ENCODE peak calls at places on chromosomes 1 and 21, in eight cellular contexts. One of them, this sample, is unnamed.

GRCh38 chr1:10283318-10283984 is 73.1 kb downstream of the KIF1B start:
- DNase-seq in heart right ventricle: no peak
- DNase-seq in amniotic stem cell: no peak
- DNase-seq in activated T-cell treated with anti-CD3 and anti-CD28 coated beads for 1 hour: no peak
- DNase-seq in bronchial epithelial cell: no peak
- DNase-seq in hippocampal formation: no peak
- DNase-seq in NCI-H446 treated with DMSO at 0.1 percent for 48 hours: no peak
- DNase-seq in ELR: no peak
- DNase-seq in this sample: no peak

GRCh38 chr1:227428803-227429202 is 110.5 kb upstream of the CDC42BPA start:
- DNase-seq in NCI-H446 treated with DMSO at 0.1 percent for 48 hours: no peak
- DNase-seq in hippocampal formation: no peak
- DNase-seq in activated T-cell treated with anti-CD3 and anti-CD28 coated beads for 1 hour: no peak
- DNase-seq in ELR: peak
- DNase-seq in heart right ventricle: no peak
- DNase-seq in amniotic stem cell: no peak
- DNase-seq in bronchial epithelial cell: no peak
- DNase-seq in this sample: no peak

GRCh38 chr1:112298558-112298957 is 97.5 kb upstream of the CTTNBP2NL start:
- DNase-seq in NCI-H446 treated with DMSO at 0.1 percent for 48 hours: no peak
- DNase-seq in ELR: peak
- DNase-seq in hippocampal formation: peak
- DNase-seq in activated T-cell treated with anti-CD3 and anti-CD28 coated beads for 1 hour: no peak
- DNase-seq in heart right ventricle: no peak
- DNase-seq in amniotic stem cell: no peak
- DNase-seq in bronchial epithelial cell: peak
- DNase-seq in this sample: no peak

GRCh38 chr21:42309753-42310213 is 5.4 kb downstream of the TFF3 start:
- DNase-seq in activated T-cell treated with anti-CD3 and anti-CD28 coated beads for 1 hour: peak
- DNase-seq in hippocampal formation: no peak
- DNase-seq in bronchial epithelial cell: peak
- DNase-seq in amniotic stem cell: no peak
- DNase-seq in heart right ventricle: peak
- DNase-seq in ELR: peak
- DNase-seq in NCI-H446 treated with DMSO at 0.1 percent for 48 hours: no peak
- DNase-seq in this sample: peak

GRCh38 chr1:115063238-115063901 is 25.9 kb downstream of the TSPAN2 start:
- DNase-seq in activated T-cell treated with anti-CD3 and anti-CD28 coated beads for 1 hour: no peak
- DNase-seq in hippocampal formation: no peak
- DNase-seq in ELR: peak
- DNase-seq in amniotic stem cell: no peak
- DNase-seq in bronchial epithelial cell: peak
- DNase-seq in NCI-H446 treated with DMSO at 0.1 percent for 48 hours: no peak
- DNase-seq in heart right ventricle: no peak
- DNase-seq in this sample: no peak

GRCh38 chr1:200252526-200252925 is 157.3 kb downstream of the ZNF281 start:
- DNase-seq in ELR: no peak
- DNase-seq in NCI-H446 treated with DMSO at 0.1 percent for 48 hours: no peak
- DNase-seq in heart right ventricle: no peak
- DNase-seq in hippocampal formation: no peak
- DNase-seq in bronchial epithelial cell: no peak
- DNase-seq in amniotic stem cell: no peak
- DNase-seq in activated T-cell treated with anti-CD3 and anti-CD28 coated beads for 1 hour: no peak
- DNase-seq in this sample: no peak

GRCh38 chr21:25895565-25896205 is 160.9 kb downstream of the GABPA start:
- DNase-seq in heart right ventricle: no peak
- DNase-seq in hippocampal formation: peak
- DNase-seq in ELR: peak
- DNase-seq in activated T-cell treated with anti-CD3 and anti-CD28 coated beads for 1 hour: no peak
- DNase-seq in bronchial epithelial cell: peak
- DNase-seq in NCI-H446 treated with DMSO at 0.1 percent for 48 hours: peak
- DNase-seq in amniotic stem cell: peak
- DNase-seq in this sample: no peak

GRCh38 chr1:77513839-77514763 is 168.4 kb downstream of the ZZZ3 start:
- DNase-seq in activated T-cell treated with anti-CD3 and anti-CD28 coated beads for 1 hour: no peak
- DNase-seq in ELR: peak
- DNase-seq in amniotic stem cell: peak
- DNase-seq in hippocampal formation: peak
- DNase-seq in heart right ventricle: no peak
- DNase-seq in bronchial epithelial cell: no peak
- DNase-seq in NCI-H446 treated with DMSO at 0.1 percent for 48 hours: no peak
- DNase-seq in this sample: no peak

GRCh38 chr1:40404670-40405462 is 31.3 kb downstream of the SMAP2 start:
- DNase-seq in activated T-cell treated with anti-CD3 and anti-CD28 coated beads for 1 hour: peak
- DNase-seq in bronchial epithelial cell: peak
- DNase-seq in hippocampal formation: peak
- DNase-seq in amniotic stem cell: no peak
- DNase-seq in ELR: peak
- DNase-seq in heart right ventricle: no peak
- DNase-seq in NCI-H446 treated with DMSO at 0.1 percent for 48 hours: peak
- DNase-seq in this sample: peak

GRCh38 chr1:159436469-159436868 is 3.1 kb upstream of the OR10J1 start:
- DNase-seq in hippocampal formation: peak
- DNase-seq in heart right ventricle: no peak
- DNase-seq in NCI-H446 treated with DMSO at 0.1 percent for 48 hours: no peak
- DNase-seq in ELR: no peak
- DNase-seq in amniotic stem cell: no peak
- DNase-seq in bronchial epithelial cell: no peak
- DNase-seq in activated T-cell treated with anti-CD3 and anti-CD28 coated beads for 1 hour: no peak
- DNase-seq in this sample: no peak

GRCh38 chr21:34908424-34909055 is 140.6 kb downstream of the RUNX1 start:
- DNase-seq in NCI-H446 treated with DMSO at 0.1 percent for 48 hours: no peak
- DNase-seq in activated T-cell treated with anti-CD3 and anti-CD28 coated beads for 1 hour: no peak
- DNase-seq in hippocampal formation: no peak
- DNase-seq in bronchial epithelial cell: peak
- DNase-seq in ELR: no peak
- DNase-seq in amniotic stem cell: no peak
- DNase-seq in heart right ventricle: no peak
- DNase-seq in this sample: no peak

GRCh38 chr1:227316456-227316855 is 1.8 kb downstream of the CDC42BPA start:
- DNase-seq in amniotic stem cell: no peak
- DNase-seq in NCI-H446 treated with DMSO at 0.1 percent for 48 hours: no peak
- DNase-seq in ELR: no peak
- DNase-seq in heart right ventricle: no peak
- DNase-seq in hippocampal formation: no peak
- DNase-seq in bronchial epithelial cell: no peak
- DNase-seq in activated T-cell treated with anti-CD3 and anti-CD28 coated beads for 1 hour: no peak
- DNase-seq in this sample: no peak

GRCh38 chr21:33901421-33902288 is 13.9 kb downstream of the ATP5PO start:
- DNase-seq in activated T-cell treated with anti-CD3 and anti-CD28 coated beads for 1 hour: no peak
- DNase-seq in hippocampal formation: no peak
- DNase-seq in NCI-H446 treated with DMSO at 0.1 percent for 48 hours: peak
- DNase-seq in ELR: peak
- DNase-seq in bronchial epithelial cell: peak
- DNase-seq in heart right ventricle: no peak
- DNase-seq in amniotic stem cell: no peak
- DNase-seq in this sample: no peak

GRCh38 chr1:150981177-150981804 is 801 bp upstream of the ANXA9 start:
- DNase-seq in activated T-cell treated with anti-CD3 and anti-CD28 coated beads for 1 hour: no peak
- DNase-seq in heart right ventricle: no peak
- DNase-seq in hippocampal formation: no peak
- DNase-seq in ELR: peak
- DNase-seq in NCI-H446 treated with DMSO at 0.1 percent for 48 hours: no peak
- DNase-seq in bronchial epithelial cell: peak
- DNase-seq in amniotic stem cell: no peak
- DNase-seq in this sample: no peak

GRCh38 chr1:221431068-221431651 is 310.7 kb downstream of the DUSP10 start:
- DNase-seq in amniotic stem cell: no peak
- DNase-seq in hippocampal formation: no peak
- DNase-seq in activated T-cell treated with anti-CD3 and anti-CD28 coated beads for 1 hour: no peak
- DNase-seq in ELR: peak
- DNase-seq in NCI-H446 treated with DMSO at 0.1 percent for 48 hours: peak
- DNase-seq in bronchial epithelial cell: no peak
- DNase-seq in heart right ventricle: no peak
- DNase-seq in this sample: no peak